ENCODE peak calls at places on chromosome 19, in five cellular contexts. One of them, this sample, is unnamed.

GRCh38 chr19:2625434-2625833 is 77.1 kb downstream of the GNG7 start:
- DNase-seq in stomach: peak; percentile 55
- DNase-seq in breast epithelium: no peak
- DNase-seq in tibial nerve: peak; percentile 50
- DNase-seq in endodermal cell: no peak
- DNase-seq in this sample: no peak

GRCh38 chr19:14218615-14219330 is 12.8 kb upstream of the ADGRL1 start:
- DNase-seq in stomach: no peak
- DNase-seq in breast epithelium: no peak
- DNase-seq in tibial nerve: no peak
- DNase-seq in endodermal cell: no peak
- DNase-seq in this sample: no peak

GRCh38 chr19:48841571-48841970 is 5.3 kb upstream of the HSD17B14 start:
- DNase-seq in stomach: no peak
- DNase-seq in breast epithelium: no peak
- DNase-seq in tibial nerve: no peak
- DNase-seq in endodermal cell: no peak
- DNase-seq in this sample: no peak

GRCh38 chr19:13817615-13818371 is 22.6 kb downstream of the ZSWIM4 start:
- DNase-seq in stomach: peak; percentile 87
- DNase-seq in breast epithelium: no peak
- DNase-seq in tibial nerve: no peak
- DNase-seq in endodermal cell: peak; percentile 98
- DNase-seq in this sample: no peak

GRCh38 chr19:10431943-10432735 is 11.8 kb downstream of the PDE4A start:
- DNase-seq in stomach: peak; percentile 78
- DNase-seq in breast epithelium: no peak
- DNase-seq in tibial nerve: peak; percentile 51
- DNase-seq in endodermal cell: peak; percentile 85
- DNase-seq in this sample: no peak

GRCh38 chr19:12794196-12794921 is 3.1 kb downstream of the JUNB start:
- DNase-seq in stomach: no peak
- DNase-seq in breast epithelium: no peak
- DNase-seq in tibial nerve: no peak
- DNase-seq in endodermal cell: no peak
- DNase-seq in this sample: no peak

GRCh38 chr19:27911122-27911898 is 1301.6 kb downstream of the UQCRFS1 start:
- DNase-seq in stomach: no peak
- DNase-seq in breast epithelium: no peak
- DNase-seq in tibial nerve: no peak
- DNase-seq in endodermal cell: peak; percentile 8
- DNase-seq in this sample: no peak

GRCh38 chr19:4390862-4391693 is 9.3 kb downstream of the SH3GL1 start:
- DNase-seq in stomach: no peak
- DNase-seq in breast epithelium: no peak
- DNase-seq in tibial nerve: no peak
- DNase-seq in endodermal cell: no peak
- DNase-seq in this sample: no peak

GRCh38 chr19:42282036-42282762 is 13.1 kb downstream of the CIC start:
- DNase-seq in stomach: no peak
- DNase-seq in breast epithelium: no peak
- DNase-seq in tibial nerve: peak; percentile 34
- DNase-seq in endodermal cell: no peak
- DNase-seq in this sample: no peak

GRCh38 chr19:51514866-51515481 is 13.4 kb upstream of the SIGLEC12 start:
- DNase-seq in stomach: no peak
- DNase-seq in breast epithelium: no peak
- DNase-seq in tibial nerve: no peak
- DNase-seq in endodermal cell: no peak
- DNase-seq in this sample: peak; percentile 7

GRCh38 chr19:56222901-56223300 is 20.8 kb downstream of the ZSCAN5C start:
- DNase-seq in stomach: no peak
- DNase-seq in breast epithelium: no peak
- DNase-seq in tibial nerve: no peak
- DNase-seq in endodermal cell: no peak
- DNase-seq in this sample: no peak

GRCh38 chr19:51971624-51972023 is 15.0 kb downstream of the ZNF350 start:
- DNase-seq in stomach: no peak
- DNase-seq in breast epithelium: no peak
- DNase-seq in tibial nerve: no peak
- DNase-seq in endodermal cell: no peak
- DNase-seq in this sample: no peak

GRCh38 chr19:17220207-17220758 is 5.1 kb downstream of the USE1 start:
- DNase-seq in stomach: no peak
- DNase-seq in breast epithelium: no peak
- DNase-seq in tibial nerve: no peak
- DNase-seq in endodermal cell: no peak
- DNase-seq in this sample: no peak

GRCh38 chr19:52923782-52924593 is 760 bp upstream of the ZNF888 start:
- DNase-seq in stomach: peak; percentile 66
- DNase-seq in breast epithelium: peak; percentile 44
- DNase-seq in tibial nerve: peak; percentile 9
- DNase-seq in endodermal cell: peak; percentile 65
- DNase-seq in this sample: no peak

GRCh38 chr19:7863971-7864718 is 10.0 kb downstream of the PRR36 start:
- DNase-seq in stomach: no peak
- DNase-seq in breast epithelium: no peak
- DNase-seq in tibial nerve: no peak
- DNase-seq in endodermal cell: no peak
- DNase-seq in this sample: no peak

GRCh38 chr19:48397263-48397635 is 3.8 kb downstream of the GRIN2D start:
- DNase-seq in stomach: no peak
- DNase-seq in breast epithelium: no peak
- DNase-seq in tibial nerve: no peak
- DNase-seq in endodermal cell: no peak
- DNase-seq in this sample: no peak

GRCh38 chr19:31144069-31144468 is 205.2 kb downstream of the TSHZ3 start:
- DNase-seq in stomach: no peak
- DNase-seq in breast epithelium: no peak
- DNase-seq in tibial nerve: no peak
- DNase-seq in endodermal cell: no peak
- DNase-seq in this sample: no peak

GRCh38 chr19:4403005-4403761 is 743 bp downstream of the CHAF1A start:
- DNase-seq in stomach: no peak
- DNase-seq in breast epithelium: no peak
- DNase-seq in tibial nerve: no peak
- DNase-seq in endodermal cell: peak; percentile 55
- DNase-seq in this sample: no peak

GRCh38 chr19:7500811-7501450 is 12.1 kb upstream of the PEX11G start:
- DNase-seq in stomach: peak; percentile 72
- DNase-seq in breast epithelium: no peak
- DNase-seq in tibial nerve: no peak
- DNase-seq in endodermal cell: peak; percentile 93
- DNase-seq in this sample: no peak

GRCh38 chr19:1171755-1172352 is 2.2 kb downstream of the SBNO2 start:
- DNase-seq in stomach: peak; percentile 32
- DNase-seq in breast epithelium: no peak
- DNase-seq in tibial nerve: no peak
- DNase-seq in endodermal cell: no peak
- DNase-seq in this sample: no peak

GRCh38 chr19:12224676-12225075 is 61.8 kb downstream of the ZNF136 start:
- DNase-seq in stomach: no peak
- DNase-seq in breast epithelium: no peak
- DNase-seq in tibial nerve: no peak
- DNase-seq in endodermal cell: no peak
- DNase-seq in this sample: no peak

GRCh38 chr19:18809149-18809978 is 18.3 kb upstream of the COMP start:
- DNase-seq in stomach: peak; percentile 38
- DNase-seq in breast epithelium: peak; percentile 82
- DNase-seq in tibial nerve: peak; percentile 81
- DNase-seq in endodermal cell: no peak
- DNase-seq in this sample: peak; percentile 38

GRCh38 chr19:36183455-36183741 is 31.1 kb downstream of the ZNF565 start:
- DNase-seq in stomach: no peak
- DNase-seq in breast epithelium: no peak
- DNase-seq in tibial nerve: no peak
- DNase-seq in endodermal cell: no peak
- DNase-seq in this sample: no peak

DNA sequence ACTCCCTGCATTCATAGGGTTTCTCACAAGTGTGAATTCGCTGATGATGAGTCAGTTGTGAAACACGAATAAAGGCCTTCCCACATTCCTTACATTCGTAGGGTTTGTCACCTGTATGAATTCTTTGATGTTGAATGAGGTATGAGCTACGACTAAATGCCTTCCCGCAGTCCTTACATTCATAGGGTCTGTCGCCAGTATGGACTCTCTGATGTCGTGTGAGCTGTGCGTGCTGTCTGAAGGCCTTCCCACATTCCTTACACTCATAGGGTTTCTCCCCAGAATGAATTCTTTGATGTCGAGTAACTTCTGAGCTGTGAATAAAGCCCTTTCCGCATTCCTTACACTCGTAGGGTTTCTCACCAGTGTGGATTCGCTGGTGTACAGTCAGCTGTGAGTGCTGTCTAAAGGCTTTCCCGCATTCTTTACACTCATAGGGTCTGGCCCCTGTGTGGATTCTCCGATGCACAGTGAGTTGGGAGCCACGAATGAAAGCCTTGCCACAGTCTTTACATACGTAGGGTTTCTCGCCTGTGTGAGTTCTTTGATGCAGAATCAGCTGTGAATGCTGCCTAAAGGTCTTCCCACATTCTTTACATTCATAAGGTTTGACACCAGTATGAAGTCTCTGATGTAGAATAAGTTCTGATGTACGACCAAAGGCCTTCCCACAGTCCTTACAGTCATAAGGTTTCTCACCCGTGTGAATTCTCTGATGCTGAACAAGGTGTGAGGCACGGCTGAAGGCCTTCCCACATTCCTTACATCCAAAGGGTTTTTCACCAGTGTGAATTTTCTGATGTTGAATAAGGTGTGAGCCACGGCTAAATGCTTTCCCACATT is 30.6 kb upstream of the COX7A1 start:
- DNase-seq in stomach: no peak
- DNase-seq in breast epithelium: no peak
- DNase-seq in tibial nerve: no peak
- DNase-seq in endodermal cell: peak; percentile 77
- DNase-seq in this sample: no peak
- H3K27ac ChIP-seq in stomach: no peak overlapping the region
- H3K27ac ChIP-seq in breast epithelium: no peak overlapping the region
- H3K27ac ChIP-seq in tibial nerve: no peak overlapping the region
- H3K27ac ChIP-seq in endodermal cell: peak overlapping the region; percentile 58
- H3K27ac ChIP-seq in this sample: no peak overlapping the region

GRCh38 chr19:43908659-43909058 is 26.4 kb downstream of the ZNF45 start:
- DNase-seq in stomach: no peak
- DNase-seq in breast epithelium: no peak
- DNase-seq in tibial nerve: no peak
- DNase-seq in endodermal cell: no peak
- DNase-seq in this sample: no peak
- H3K9me3 ChIP-seq in stomach: peaks cover 29% of the 10 kb centered on the region
- H3K9me3 ChIP-seq in breast epithelium: peaks cover 81% of the 10 kb centered on the region
- H3K9me3 ChIP-seq in tibial nerve: peaks cover 17% of the 10 kb centered on the region
- H3K9me3 ChIP-seq in endodermal cell: peaks cover 30% of the 10 kb centered on the region
- H3K9me3 ChIP-seq in this sample: peaks cover 14% of the 10 kb centered on the region

GRCh38 chr19:24052811-24053210 is 34.2 kb upstream of the ZNF254 start:
- DNase-seq in stomach: no peak
- DNase-seq in breast epithelium: no peak
- DNase-seq in tibial nerve: no peak
- DNase-seq in endodermal cell: no peak
- DNase-seq in this sample: no peak

GRCh38 chr19:24051516-24051915 is 35.5 kb upstream of the ZNF254 start:
- DNase-seq in stomach: no peak
- DNase-seq in breast epithelium: no peak
- DNase-seq in tibial nerve: no peak
- DNase-seq in endodermal cell: no peak
- DNase-seq in this sample: no peak

GRCh38 chr19:24046550-24046949 is 40.4 kb upstream of the ZNF254 start:
- DNase-seq in stomach: no peak
- DNase-seq in breast epithelium: no peak
- DNase-seq in tibial nerve: no peak
- DNase-seq in endodermal cell: no peak
- DNase-seq in this sample: no peak

GRCh38 chr19:24049537-24049936 is 37.5 kb upstream of the ZNF254 start:
- DNase-seq in stomach: no peak
- DNase-seq in breast epithelium: no peak
- DNase-seq in tibial nerve: no peak
- DNase-seq in endodermal cell: no peak
- DNase-seq in this sample: no peak

DNA sequence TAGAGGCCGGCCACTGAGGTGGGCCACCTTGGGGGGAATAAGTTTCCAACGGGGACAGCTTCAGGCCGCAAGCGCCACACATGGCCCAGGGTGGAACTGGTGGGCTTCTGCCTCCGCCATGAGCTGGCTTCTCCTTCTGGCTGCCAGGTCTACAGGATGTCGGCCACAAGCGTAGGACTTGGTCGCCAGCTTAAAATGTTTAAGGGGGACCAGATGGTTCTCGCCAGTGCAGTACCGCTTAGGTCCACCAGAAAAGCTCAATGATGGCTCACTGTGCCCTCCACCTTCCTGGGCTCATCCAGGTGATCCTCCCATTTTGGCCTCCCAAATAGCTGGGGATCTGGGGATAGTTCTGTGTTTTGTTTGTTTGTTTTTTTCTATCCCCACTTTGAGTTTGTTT is 38.7 kb upstream of the ZNF254 start:
- DNase-seq in stomach: no peak
- DNase-seq in breast epithelium: no peak
- DNase-seq in tibial nerve: no peak
- DNase-seq in endodermal cell: peak; percentile 51
- DNase-seq in this sample: no peak
- TF ChIP-seq CTCF in stomach: no peak
- TF ChIP-seq CTCF in breast epithelium: no peak
- TF ChIP-seq CTCF in tibial nerve: no peak
- TF ChIP-seq CTCF in endodermal cell: peak; percentile 53
- TF ChIP-seq CTCF in this sample: no peak

GRCh38 chr19:6105444-6105843 is 4.9 kb downstream of the RFX2 start:
- DNase-seq in stomach: no peak
- DNase-seq in breast epithelium: no peak
- DNase-seq in tibial nerve: no peak
- DNase-seq in endodermal cell: no peak
- DNase-seq in this sample: no peak

GRCh38 chr19:6101991-6102390 is 8.3 kb downstream of the RFX2 start:
- DNase-seq in stomach: no peak
- DNase-seq in breast epithelium: no peak
- DNase-seq in tibial nerve: no peak
- DNase-seq in endodermal cell: no peak
- DNase-seq in this sample: no peak

GRCh38 chr19:6103894-6104293 is 6.4 kb downstream of the RFX2 start:
- DNase-seq in stomach: no peak
- DNase-seq in breast epithelium: no peak
- DNase-seq in tibial nerve: no peak
- DNase-seq in endodermal cell: no peak
- DNase-seq in this sample: no peak

GRCh38 chr19:6101291-6101690 is 9.0 kb downstream of the RFX2 start:
- DNase-seq in stomach: no peak
- DNase-seq in breast epithelium: no peak
- DNase-seq in tibial nerve: no peak
- DNase-seq in endodermal cell: no peak
- DNase-seq in this sample: no peak

DNA sequence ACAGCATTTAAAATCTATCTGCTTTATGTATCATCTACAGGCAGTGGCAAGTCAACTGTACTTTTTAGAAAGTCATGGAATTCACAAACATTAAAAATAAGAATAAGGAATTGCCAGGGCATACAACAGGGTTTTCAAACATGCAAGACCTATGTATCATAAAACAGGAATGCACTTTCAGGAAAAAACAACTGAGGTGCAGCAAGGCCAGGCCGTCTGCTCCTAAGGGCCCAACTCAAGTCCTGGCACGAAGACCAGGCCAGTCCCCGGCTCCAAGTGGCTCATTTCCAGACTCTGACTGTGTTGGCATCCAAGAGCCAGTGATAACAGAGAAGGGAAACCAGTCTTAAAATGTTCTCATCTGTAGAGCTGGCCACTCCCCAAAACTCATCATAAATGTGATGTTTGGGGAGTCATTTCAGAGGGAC is 7.1 kb downstream of the RFX2 start:
- DNase-seq in stomach: peak; percentile 85
- DNase-seq in breast epithelium: peak; percentile 86
- DNase-seq in tibial nerve: peak; percentile 69
- DNase-seq in endodermal cell: no peak
- DNase-seq in this sample: peak; percentile 56
- H3K27ac ChIP-seq in stomach: peak overlapping the region; percentile 80
- H3K27ac ChIP-seq in breast epithelium: peak overlapping the region; percentile 62
- H3K27ac ChIP-seq in tibial nerve: peak overlapping the region; percentile 82
- H3K27ac ChIP-seq in endodermal cell: no peak overlapping the region
- H3K27ac ChIP-seq in this sample: peak overlapping the region; percentile 13

This sample was measured in AG04450.